ENCODE peak calls at places on chromosomes 3 and 15, in four cellular contexts. M is H9, Q is bronchial epithelial cell, K is psoas muscle. D is an unnamed sample.

GRCh38 chr3:186598108-186598784 is 14.6 kb upstream of the AHSG start:
- DNase-seq in M (no peak), Q (peak), K (no peak), D (no peak)

GRCh38 chr3:190902292-190902691 is 39.8 kb upstream of the GMNC start:
- DNase-seq in M (no peak), Q (peak), K (no peak), D (no peak)

GRCh38 chr15:89341316-89342005 is 6.8 kb upstream of the POLG start:
- DNase-seq in M (no peak), Q (no peak), K (no peak), D (no peak)

GRCh38 chr3:70803317-70803716 is 490.9 kb upstream of the MDFIC2 start:
- DNase-seq in M (no peak), Q (no peak), K (no peak), D (no peak)

GRCh38 chr15:41435037-41435786 is 18.3 kb downstream of the RTF1 start:
- DNase-seq in M (no peak), Q (no peak), K (no peak), D (no peak)

GRCh38 chr3:126522363-126522788 is 1.6 kb upstream of the CHST13 start:
- DNase-seq in M (peak), Q (peak), K (peak), D (peak)

GRCh38 chr15:58070801-58071418 is 5.4 kb upstream of the ALDH1A2 start:
- DNase-seq in M (peak), Q (peak), K (peak), D (peak)

GRCh38 chr3:38480930-38481329 is 15.2 kb upstream of the EXOG start:
- DNase-seq in M (no peak), Q (no peak), K (no peak), D (no peak)

GRCh38 chr3:111846717-111847116 is 12.3 kb upstream of the PHLDB2 start:
- DNase-seq in M (no peak), Q (peak), K (no peak), D (no peak)

GRCh38 chr3:25661694-25662455 is 2.8 kb downstream of the TOP2B start:
- DNase-seq in M (no peak), Q (peak), K (no peak), D (no peak)

GRCh38 chr3:95595416-95596075 is 1218.8 kb upstream of the EPHA6 start:
- DNase-seq in M (no peak), Q (no peak), K (no peak), D (no peak)

GRCh38 chr15:76235186-76235826 is 76.0 kb downstream of the ETFA start:
- DNase-seq in M (no peak), Q (peak), K (no peak), D (no peak)

GRCh38 chr3:145058483-145058882 is 1086.9 kb downstream of the DIPK2A start:
- DNase-seq in M (no peak), Q (peak), K (no peak), D (no peak)

GRCh38 chr3:187281191-187281714 is 10.3 kb downstream of the MASP1 start:
- DNase-seq in M (no peak), Q (no peak), K (no peak), D (no peak)

GRCh38 chr15:36230741-36231140 is 348.7 kb upstream of the CDIN1 start:
- DNase-seq in M (no peak), Q (no peak), K (no peak), D (no peak)

GRCh38 chr15:57741089-57741488 is 34.6 kb downstream of the POLR2M start:
- DNase-seq in M (no peak), Q (no peak), K (no peak), D (no peak)

GRCh38 chr15:35696767-35697231 is 150.8 kb upstream of the DPH6 start:
- DNase-seq in M (no peak), Q (peak), K (no peak), D (no peak)

GRCh38 chr15:57640935-57641682 is 49.4 kb downstream of the MYZAP start:
- DNase-seq in M (no peak), Q (peak), K (no peak), D (peak)

GRCh38 chr3:44198265-44198956 is 43.3 kb upstream of the TOPAZ1 start:
- DNase-seq in M (peak), Q (peak), K (peak), D (peak)

GRCh38 chr3:112682361-112682760 is 41.4 kb upstream of the CCDC80 start:
- DNase-seq in M (no peak), Q (no peak), K (no peak), D (no peak)

GRCh38 chr15:59539799-59540198 is 71.8 kb upstream of the GCNT3 start:
- DNase-seq in M (no peak), Q (peak), K (no peak), D (no peak)

GRCh38 chr15:58551764-58552504 is 120.1 kb downstream of the LIPC start:
- DNase-seq in M (no peak), Q (peak), K (no peak), D (no peak)

GRCh38 chr3:159852821-159853505 is 135.7 kb upstream of the IL12A start:
- DNase-seq in M (peak), Q (peak), K (peak), D (peak)

GRCh38 chr3:10848261-10848660 is 32.2 kb downstream of the SLC6A11 start:
- DNase-seq in M (no peak), Q (peak), K (no peak), D (no peak)

GRCh38 chr3:141530133-141530768 is 43.4 kb downstream of the RASA2 start:
- DNase-seq in M (no peak), Q (peak), K (no peak), D (no peak)

DNA sequence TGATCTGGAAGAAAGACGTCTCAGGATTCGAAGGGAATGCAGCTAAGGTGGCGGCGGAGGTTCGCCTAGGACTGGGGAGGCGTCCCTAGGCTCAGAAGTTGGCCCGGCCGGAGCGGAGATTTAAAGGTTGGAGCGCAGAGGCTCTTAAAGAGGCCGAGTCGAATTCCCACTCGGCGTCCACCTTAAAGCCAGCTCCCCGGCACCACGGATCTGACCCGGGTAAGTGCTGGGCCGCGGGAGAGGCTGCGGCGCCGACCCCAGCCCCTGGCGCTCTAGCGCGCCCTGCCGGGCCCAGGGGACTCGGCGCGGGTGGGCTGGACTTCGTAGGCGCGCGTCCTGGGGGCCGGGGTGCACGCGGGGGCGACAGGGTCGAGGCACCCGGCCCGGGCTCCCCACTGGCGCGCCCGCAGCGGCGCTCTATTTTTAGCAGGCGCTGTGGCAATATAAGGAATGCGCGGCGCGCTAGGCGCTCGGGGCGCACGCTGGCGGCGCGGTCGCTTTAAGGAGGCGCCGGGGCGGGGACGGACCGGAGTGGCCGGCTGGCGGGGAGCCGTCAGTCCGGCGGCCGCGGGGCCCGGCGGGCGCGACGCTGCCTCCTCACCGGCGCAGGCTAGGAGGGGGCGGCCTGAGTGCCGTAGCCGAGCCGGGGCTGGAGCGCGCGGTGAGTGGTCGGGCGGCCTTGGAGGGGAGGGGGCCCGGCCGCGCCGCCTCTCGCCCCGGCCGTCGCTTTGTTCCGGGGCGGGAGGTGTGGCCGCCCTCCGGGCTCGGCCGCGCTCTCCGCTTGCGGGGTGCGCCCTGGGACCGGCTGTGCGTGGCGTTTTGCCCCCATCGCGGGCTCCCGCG is at the start of gene MRAS:
- DNase-seq in M (peak), Q (peak), K (peak), D (peak)
- TF ChIP-seq CTCF in M (peak), Q (peak), K (peak), D (peak)

GRCh38 chr3:81995334-81995733 is 233.9 kb upstream of the GBE1 start:
- DNase-seq in M (no peak), Q (peak), K (no peak), D (no peak)
- TF ChIP-seq CTCF in M (peak), Q (peak), K (no peak), D (no peak)

DNA sequence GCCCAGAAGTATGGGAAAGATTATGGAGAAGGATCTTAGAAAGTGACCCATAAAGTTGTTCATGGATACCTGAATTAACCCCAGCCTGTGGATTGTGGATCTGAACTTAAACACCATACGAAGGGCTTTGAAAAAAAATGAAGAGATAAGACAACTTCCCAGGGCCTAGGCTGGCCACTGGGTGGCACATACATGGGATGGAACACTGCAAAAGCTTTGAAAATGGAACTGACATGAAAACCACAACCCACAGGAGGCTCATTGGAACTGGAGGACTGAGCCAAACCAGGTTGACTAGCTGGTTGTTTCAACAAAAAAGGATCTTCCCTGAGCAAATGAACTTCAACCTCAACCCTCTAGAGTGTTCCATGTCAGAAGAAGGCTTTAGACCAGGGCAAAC is 34.5 kb downstream of the FMN1 start:
- DNase-seq in M (no peak), Q (no peak), K (no peak), D (no peak)
- TF ChIP-seq CTCF in M (peak), Q (no peak), K (peak), D (no peak)

GRCh38 chr15:69604050-69604378 is 151.4 kb downstream of the RPLP1 start:
- DNase-seq in M (peak), Q (peak), K (no peak), D (no peak)
- TF ChIP-seq CTCF in M (peak), Q (peak), K (no peak), D (no peak)

GRCh38 chr3:161920196-161920595 is 423.6 kb downstream of the OTOL1 start:
- DNase-seq in M (no peak), Q (no peak), K (no peak), D (no peak)

GRCh38 chr3:161927131-161927530 is 430.5 kb downstream of the OTOL1 start:
- DNase-seq in M (no peak), Q (no peak), K (no peak), D (no peak)

DNA sequence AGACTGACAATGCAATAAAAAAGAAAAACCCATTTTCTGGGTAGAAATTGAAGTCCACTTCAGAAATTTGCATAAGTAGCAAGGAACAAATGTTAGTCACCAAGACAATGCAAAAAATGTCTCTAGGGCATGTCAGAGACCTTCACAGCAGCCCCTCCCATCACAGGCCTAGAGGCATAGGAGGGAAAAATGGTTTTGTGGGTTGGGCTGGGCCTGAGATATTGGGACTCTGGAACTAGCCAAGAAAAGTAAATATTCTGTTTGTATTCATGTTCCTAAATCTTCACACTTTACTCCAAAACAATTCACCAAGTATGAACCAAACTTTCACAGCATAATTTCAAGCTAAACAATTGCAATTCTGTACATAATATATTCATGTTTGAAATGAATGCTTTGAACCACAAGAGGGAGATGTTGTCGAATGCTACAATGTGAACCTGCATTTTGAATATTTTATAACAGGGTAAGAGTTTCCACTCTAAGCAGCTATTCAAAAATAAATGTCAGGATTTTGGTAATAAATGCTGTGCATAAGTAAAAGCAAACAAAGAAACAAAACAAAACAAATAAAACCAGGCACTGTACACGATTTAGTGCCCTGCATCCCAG is 429.2 kb downstream of the OTOL1 start:
- DNase-seq in M (no peak), Q (no peak), K (no peak), D (no peak)
- TF ChIP-seq CTCF in M (peak), Q (no peak), K (no peak), D (no peak)

GRCh38 chr3:69410301-69410700 is 24.4 kb upstream of the FRMD4B start:
- DNase-seq in M (peak), Q (peak), K (peak), D (peak)
- TF ChIP-seq CTCF in M (peak), Q (peak), K (peak), D (peak)

DNA sequence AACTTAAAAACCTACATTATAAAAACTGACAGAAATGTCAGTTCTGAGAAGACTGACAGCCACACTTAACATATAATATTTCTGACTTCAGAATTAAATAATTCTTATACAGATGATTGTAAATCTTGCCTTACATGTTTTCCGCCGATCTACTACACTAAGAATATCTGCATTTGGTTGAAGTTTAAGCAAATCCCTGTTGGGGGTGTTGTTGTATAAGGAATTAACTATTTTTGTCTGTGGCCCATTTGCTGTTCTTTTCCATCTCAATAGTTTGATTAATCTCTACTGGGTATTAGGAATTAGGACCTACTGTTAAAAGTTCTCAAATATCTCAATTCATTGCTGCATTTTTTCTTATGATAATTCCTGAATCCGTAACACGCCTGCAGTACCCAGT is 838.3 kb upstream of the ROBO1 start:
- DNase-seq in M (no peak), Q (no peak), K (no peak), D (no peak)
- TF ChIP-seq CTCF in M (peak), Q (no peak), K (no peak), D (no peak)

GRCh38 chr3:132981746-132982145 is 56.4 kb upstream of the TMEM108 start:
- DNase-seq in M (peak), Q (no peak), K (no peak), D (no peak)
- TF ChIP-seq CTCF in M (peak), Q (no peak), K (no peak), D (no peak)

DNA sequence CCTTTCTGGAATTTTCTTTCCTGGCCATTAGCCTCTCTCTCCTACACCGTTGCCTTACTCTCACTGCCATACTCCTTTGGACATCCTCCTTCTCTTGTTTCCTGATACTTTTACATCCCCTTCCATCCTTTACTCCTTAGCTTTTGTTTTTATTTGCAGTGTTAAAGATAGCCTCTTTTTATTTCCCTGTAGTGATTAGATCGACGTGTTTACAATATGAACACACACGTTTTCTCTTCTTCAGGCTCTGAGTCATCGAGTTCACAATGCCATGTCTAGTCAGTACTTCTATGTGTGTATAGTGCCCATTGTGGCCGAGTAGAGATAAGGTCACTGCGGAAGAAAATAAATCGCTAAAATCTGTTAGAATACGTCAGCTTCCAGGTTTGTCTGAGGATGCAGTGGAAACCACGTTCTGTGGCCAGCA is 208.5 kb downstream of the LPP start:
- DNase-seq in M (no peak), Q (peak), K (no peak), D (no peak)
- TF ChIP-seq CTCF in M (no peak), Q (peak), K (no peak), D (no peak)

D was measured in nephron progenitor cell.